ENCODE peak calls at places on chromosomes 4 and X, in six cellular contexts. One of them, this sample, is unnamed.

GRCh38 chr4:84502955-84503373 is 3.9 kb upstream of the NKX6-1 start:
- DNase-seq in HCT116: no peak
- DNase-seq in transverse colon: no peak
- DNase-seq in GM12892: no peak
- DNase-seq in sigmoid colon: no peak
- DNase-seq in breast epithelium: no peak
- DNase-seq in this sample: no peak

GRCh38 chrX:49172280-49172780 is 632 bp downstream of the PLP2 start:
- DNase-seq in HCT116: no peak
- DNase-seq in transverse colon: peak
- DNase-seq in GM12892: no peak
- DNase-seq in sigmoid colon: peak
- DNase-seq in breast epithelium: no peak
- DNase-seq in this sample: peak

GRCh38 chrX:19863237-19864223 is 23.9 kb downstream of the SH3KBP1 start:
- DNase-seq in HCT116: no peak
- DNase-seq in transverse colon: no peak
- DNase-seq in GM12892: no peak
- DNase-seq in sigmoid colon: no peak
- DNase-seq in breast epithelium: no peak
- DNase-seq in this sample: no peak

GRCh38 chr4:158268553-158268952 is 58.3 kb downstream of the TMEM144 start:
- DNase-seq in HCT116: no peak
- DNase-seq in transverse colon: no peak
- DNase-seq in GM12892: no peak
- DNase-seq in sigmoid colon: no peak
- DNase-seq in breast epithelium: no peak
- DNase-seq in this sample: no peak

GRCh38 chr4:41146196-41146595 is 68.1 kb downstream of the APBB2 start:
- DNase-seq in HCT116: no peak
- DNase-seq in transverse colon: no peak
- DNase-seq in GM12892: no peak
- DNase-seq in sigmoid colon: no peak
- DNase-seq in breast epithelium: no peak
- DNase-seq in this sample: no peak

GRCh38 chrX:129115104-129115503 is 408.2 kb downstream of the SMARCA1 start:
- DNase-seq in HCT116: peak
- DNase-seq in transverse colon: peak
- DNase-seq in GM12892: no peak
- DNase-seq in sigmoid colon: no peak
- DNase-seq in breast epithelium: no peak
- DNase-seq in this sample: no peak

GRCh38 chr4:29199025-29199424 is 1521.1 kb upstream of the PCDH7 start:
- DNase-seq in HCT116: no peak
- DNase-seq in transverse colon: no peak
- DNase-seq in GM12892: no peak
- DNase-seq in sigmoid colon: no peak
- DNase-seq in breast epithelium: no peak
- DNase-seq in this sample: no peak

GRCh38 chr4:105943234-105943633 is 48.0 kb downstream of the NPNT start:
- DNase-seq in HCT116: no peak
- DNase-seq in transverse colon: no peak
- DNase-seq in GM12892: no peak
- DNase-seq in sigmoid colon: no peak
- DNase-seq in breast epithelium: no peak
- DNase-seq in this sample: no peak

GRCh38 chrX:74349387-74349786 is 45.4 kb downstream of the ZCCHC13 start:
- DNase-seq in HCT116: peak
- DNase-seq in transverse colon: no peak
- DNase-seq in GM12892: no peak
- DNase-seq in sigmoid colon: no peak
- DNase-seq in breast epithelium: no peak
- DNase-seq in this sample: no peak

GRCh38 chrX:152824841-152825374 is 5.6 kb downstream of the CETN2 start:
- DNase-seq in HCT116: no peak
- DNase-seq in transverse colon: no peak
- DNase-seq in GM12892: no peak
- DNase-seq in sigmoid colon: no peak
- DNase-seq in breast epithelium: no peak
- DNase-seq in this sample: no peak

GRCh38 chr4:169062861-169063197 is 52.8 kb upstream of the CBR4 start:
- DNase-seq in HCT116: no peak
- DNase-seq in transverse colon: no peak
- DNase-seq in GM12892: no peak
- DNase-seq in sigmoid colon: no peak
- DNase-seq in breast epithelium: no peak
- DNase-seq in this sample: no peak

GRCh38 chrX:49878834-49879655 is at the start of gene USP27X:
- DNase-seq in HCT116: peak
- DNase-seq in transverse colon: peak
- DNase-seq in GM12892: peak
- DNase-seq in sigmoid colon: peak
- DNase-seq in breast epithelium: peak
- DNase-seq in this sample: peak

GRCh38 chr4:159607824-159608223 is 504.9 kb downstream of the RAPGEF2 start:
- DNase-seq in HCT116: no peak
- DNase-seq in transverse colon: no peak
- DNase-seq in GM12892: no peak
- DNase-seq in sigmoid colon: no peak
- DNase-seq in breast epithelium: no peak
- DNase-seq in this sample: no peak

GRCh38 chr4:170047774-170048354 is 21.7 kb upstream of the MFAP3L start:
- DNase-seq in HCT116: peak
- DNase-seq in transverse colon: peak
- DNase-seq in GM12892: no peak
- DNase-seq in sigmoid colon: no peak
- DNase-seq in breast epithelium: peak
- DNase-seq in this sample: no peak

GRCh38 chrX:51476930-51477329 is 19.5 kb downstream of the NUDT11 start:
- DNase-seq in HCT116: no peak
- DNase-seq in transverse colon: no peak
- DNase-seq in GM12892: no peak
- DNase-seq in sigmoid colon: no peak
- DNase-seq in breast epithelium: no peak
- DNase-seq in this sample: no peak

GRCh38 chr4:22661443-22661842 is 31.3 kb upstream of the GBA3 start:
- DNase-seq in HCT116: no peak
- DNase-seq in transverse colon: no peak
- DNase-seq in GM12892: no peak
- DNase-seq in sigmoid colon: no peak
- DNase-seq in breast epithelium: no peak
- DNase-seq in this sample: no peak

GRCh38 chr4:159608434-159608833 is 505.6 kb downstream of the RAPGEF2 start:
- DNase-seq in HCT116: no peak
- DNase-seq in transverse colon: no peak
- DNase-seq in GM12892: no peak
- DNase-seq in sigmoid colon: no peak
- DNase-seq in breast epithelium: no peak
- DNase-seq in this sample: no peak

GRCh38 chr4:187865914-187866313 is 129.7 kb upstream of the ZFP42 start:
- DNase-seq in HCT116: peak
- DNase-seq in transverse colon: no peak
- DNase-seq in GM12892: no peak
- DNase-seq in sigmoid colon: no peak
- DNase-seq in breast epithelium: no peak
- DNase-seq in this sample: no peak

GRCh38 chrX:120549483-120550452 is 11.0 kb downstream of the CUL4B start:
- DNase-seq in HCT116: peak
- DNase-seq in transverse colon: no peak
- DNase-seq in GM12892: no peak
- DNase-seq in sigmoid colon: no peak
- DNase-seq in breast epithelium: no peak
- DNase-seq in this sample: no peak

GRCh38 chrX:68196939-68197791 is 236.1 kb downstream of the OPHN1 start:
- DNase-seq in HCT116: peak
- DNase-seq in transverse colon: peak
- DNase-seq in GM12892: peak
- DNase-seq in sigmoid colon: no peak
- DNase-seq in breast epithelium: no peak
- DNase-seq in this sample: no peak

GRCh38 chr4:172547724-172548123 is 620.9 kb upstream of the GALNT7 start:
- DNase-seq in HCT116: no peak
- DNase-seq in transverse colon: no peak
- DNase-seq in GM12892: no peak
- DNase-seq in sigmoid colon: no peak
- DNase-seq in breast epithelium: no peak
- DNase-seq in this sample: no peak

GRCh38 chrX:105038672-105039328 is 181.7 kb downstream of the TEX13A start:
- DNase-seq in HCT116: no peak
- DNase-seq in transverse colon: no peak
- DNase-seq in GM12892: no peak
- DNase-seq in sigmoid colon: no peak
- DNase-seq in breast epithelium: no peak
- DNase-seq in this sample: no peak

GRCh38 chrX:102833136-102833535 is 103.9 kb upstream of the RAB40AL start:
- DNase-seq in HCT116: no peak
- DNase-seq in transverse colon: no peak
- DNase-seq in GM12892: no peak
- DNase-seq in sigmoid colon: no peak
- DNase-seq in breast epithelium: no peak
- DNase-seq in this sample: no peak

GRCh38 chr4:123102897-123103489 is 180.6 kb upstream of the NUDT6 start:
- DNase-seq in HCT116: peak
- DNase-seq in transverse colon: no peak
- DNase-seq in GM12892: no peak
- DNase-seq in sigmoid colon: no peak
- DNase-seq in breast epithelium: no peak
- DNase-seq in this sample: no peak

GRCh38 chrX:149453911-149454820 is 50.9 kb downstream of the IDS start:
- DNase-seq in HCT116: no peak
- DNase-seq in transverse colon: no peak
- DNase-seq in GM12892: no peak
- DNase-seq in sigmoid colon: no peak
- DNase-seq in breast epithelium: no peak
- DNase-seq in this sample: no peak

GRCh38 chr4:48103483-48104139 is 30.4 kb downstream of the TXK start:
- DNase-seq in HCT116: no peak
- DNase-seq in transverse colon: peak
- DNase-seq in GM12892: no peak
- DNase-seq in sigmoid colon: no peak
- DNase-seq in breast epithelium: no peak
- DNase-seq in this sample: no peak

DNA sequence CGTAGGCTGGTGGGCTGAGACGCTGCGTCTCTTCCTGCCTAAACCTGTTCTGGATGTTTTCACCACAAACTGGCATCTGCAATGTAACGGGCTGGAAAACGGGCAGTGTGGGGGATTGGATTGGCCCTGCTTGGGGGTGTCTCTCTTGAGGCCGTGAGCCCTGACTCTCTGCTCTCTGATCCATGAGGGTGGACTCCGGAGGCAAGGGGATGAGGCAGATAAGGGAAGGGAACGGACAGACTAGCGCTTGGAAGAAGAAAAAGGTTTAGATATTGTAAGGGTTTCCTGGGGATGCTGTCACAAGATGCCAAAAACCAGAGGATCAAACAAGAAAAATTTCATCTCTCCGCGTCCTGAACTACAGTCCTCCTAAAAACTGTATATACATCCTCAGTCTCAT is 237.7 kb downstream of the SHOX start:
- DNase-seq in HCT116: no peak
- DNase-seq in transverse colon: no peak
- DNase-seq in GM12892: no peak
- DNase-seq in sigmoid colon: no peak
- DNase-seq in breast epithelium: no peak
- DNase-seq in this sample: no peak
- TF ChIP-seq POLR2A in HCT116: no peak
- TF ChIP-seq POLR2A in transverse colon: no peak
- TF ChIP-seq POLR2A in GM12892: no peak
- TF ChIP-seq POLR2A in sigmoid colon: no peak
- TF ChIP-seq POLR2A in breast epithelium: no peak
- TF ChIP-seq POLR2A in this sample: no peak

GRCh38 chr4:7595883-7596535 is 161.3 kb upstream of the PSAPL1 start:
- DNase-seq in HCT116: no peak
- DNase-seq in transverse colon: no peak
- DNase-seq in GM12892: no peak
- DNase-seq in sigmoid colon: no peak
- DNase-seq in breast epithelium: no peak
- DNase-seq in this sample: no peak
- TF ChIP-seq POLR2AphosphoS5 in HCT116: no peak
- TF ChIP-seq POLR2AphosphoS5 in transverse colon: no peak
- TF ChIP-seq POLR2AphosphoS5 in GM12892: no peak
- TF ChIP-seq POLR2AphosphoS5 in sigmoid colon: no peak
- TF ChIP-seq POLR2AphosphoS5 in breast epithelium: no peak
- TF ChIP-seq POLR2AphosphoS5 in this sample: no peak

DNA sequence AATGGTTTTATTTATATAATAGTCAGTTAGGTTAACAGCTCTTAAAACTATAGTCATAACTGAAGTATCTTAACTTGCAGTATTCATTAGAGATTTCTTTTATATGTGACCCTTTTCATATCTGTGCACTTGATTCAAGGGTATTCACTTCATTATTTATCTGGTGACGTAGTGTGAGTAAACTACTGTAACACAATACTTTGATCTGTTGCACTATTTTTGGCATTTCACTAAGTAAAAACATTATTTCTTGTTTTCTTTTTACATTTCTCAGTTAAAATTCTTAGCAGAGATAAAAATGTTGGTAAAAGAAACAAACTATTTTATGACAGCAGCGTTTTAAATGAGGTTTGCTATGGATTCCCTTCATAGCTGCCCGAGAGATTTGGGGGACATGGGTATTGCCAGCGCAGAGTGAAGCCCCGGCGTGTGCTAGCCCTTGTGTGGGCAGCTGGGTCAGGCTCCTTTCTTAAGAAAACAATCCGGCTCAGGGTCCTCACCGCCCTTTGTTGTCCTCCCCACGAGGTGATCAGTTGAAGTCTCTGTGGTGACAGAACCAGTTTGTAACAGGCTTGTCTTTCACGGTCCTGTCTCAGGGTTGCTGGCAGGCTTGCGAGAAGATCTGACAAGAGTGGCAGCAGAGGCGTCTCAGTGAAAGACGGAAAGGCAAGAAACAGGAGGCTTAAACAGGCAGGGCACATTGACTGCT is 293.4 kb downstream of the BMPR1B start:
- DNase-seq in HCT116: no peak
- DNase-seq in transverse colon: no peak
- DNase-seq in GM12892: no peak
- DNase-seq in sigmoid colon: no peak
- DNase-seq in breast epithelium: no peak
- DNase-seq in this sample: no peak
- TF ChIP-seq POLR2A in HCT116: no peak
- TF ChIP-seq POLR2A in transverse colon: no peak
- TF ChIP-seq POLR2A in GM12892: no peak
- TF ChIP-seq POLR2A in sigmoid colon: no peak
- TF ChIP-seq POLR2A in breast epithelium: no peak
- TF ChIP-seq POLR2A in this sample: no peak

GRCh38 chr4:1351854-1352633 is 5.0 kb downstream of the UVSSA start:
- DNase-seq in HCT116: peak
- DNase-seq in transverse colon: peak
- DNase-seq in GM12892: peak
- DNase-seq in sigmoid colon: peak
- DNase-seq in breast epithelium: peak
- DNase-seq in this sample: peak
- TF ChIP-seq POLR2AphosphoS5 in HCT116: no peak
- TF ChIP-seq POLR2AphosphoS5 in transverse colon: no peak
- TF ChIP-seq POLR2AphosphoS5 in GM12892: no peak
- TF ChIP-seq POLR2AphosphoS5 in sigmoid colon: no peak
- TF ChIP-seq POLR2AphosphoS5 in breast epithelium: peak
- TF ChIP-seq POLR2AphosphoS5 in this sample: no peak